ENCODE peak calls at places on chromosome 2, in seven cellular contexts. J is Calu3; K is H54; N is Daoy; S is GM12891; I is stimulated activated CD8-positive, alpha-beta memory T cell treated with anti-CD3 and anti-CD28 coated beads, Interleukin-15, amount 100 ng/mL, for 48 hours; Q is activated T-helper 1 cell treated with Interleukin-2 at 50 U/mL for 16 hours. C is an unnamed sample.

GRCh38 chr2:100766806-100767205 is 53.1 kb upstream of the NPAS2 start:
- DNase-seq in J (no peak), K (no peak), N (no peak), S (no peak), I (no peak), Q (no peak), C (no peak)

GRCh38 chr2:201580486-201580885 is 62.8 kb downstream of the TMEM237 start:
- DNase-seq in J (no peak), K (no peak), N (no peak), S (no peak), I (no peak), Q (no peak), C (no peak)

GRCh38 chr2:3171564-3172264 is 205.9 kb downstream of the EIPR1 start:
- DNase-seq in J (no peak), K (no peak), N (no peak), S (no peak), I (no peak), Q (no peak), C (no peak)

GRCh38 chr2:143819190-143819735 is 690.0 kb downstream of the ARHGAP15 start:
- DNase-seq in J (no peak), K (no peak), N (no peak), S (no peak), I (no peak), Q (no peak), C (no peak)

GRCh38 chr2:27095745-27096651 is 9.4 kb downstream of the KHK start:
- DNase-seq in J (peak), K (peak), N (peak), S (peak), I (no peak), Q (no peak), C (peak)

GRCh38 chr2:128727914-128728313 is 409.2 kb upstream of the HS6ST1 start:
- DNase-seq in J (no peak), K (no peak), N (peak), S (no peak), I (no peak), Q (no peak), C (no peak)

GRCh38 chr2:25443766-25444165 is 102.0 kb upstream of the DNMT3A start:
- DNase-seq in J (no peak), K (no peak), N (no peak), S (no peak), I (no peak), Q (no peak), C (no peak)

GRCh38 chr2:124983595-124983994 is 958.5 kb downstream of the CNTNAP5 start:
- DNase-seq in J (no peak), K (peak), N (no peak), S (no peak), I (no peak), Q (no peak), C (no peak)

GRCh38 chr2:105786231-105787230 is 41.8 kb downstream of the NCK2 start:
- DNase-seq in J (no peak), K (no peak), N (no peak), S (no peak), I (no peak), Q (no peak), C (no peak)

GRCh38 chr2:54624611-54625071 is 98.8 kb upstream of the EML6 start:
- DNase-seq in J (no peak), K (no peak), N (no peak), S (no peak), I (no peak), Q (no peak), C (no peak)

GRCh38 chr2:162220438-162220837 is 22.8 kb downstream of the FAP start:
- DNase-seq in J (no peak), K (no peak), N (no peak), S (no peak), I (no peak), Q (no peak), C (no peak)

GRCh38 chr2:42327125-42327524 is 33.9 kb downstream of the COX7A2L start:
- DNase-seq in J (no peak), K (no peak), N (no peak), S (no peak), I (no peak), Q (no peak), C (peak)

GRCh38 chr2:97936199-97936598 is 59.5 kb downstream of the TMEM131 start:
- DNase-seq in J (peak), K (no peak), N (peak), S (no peak), I (no peak), Q (no peak), C (no peak)

GRCh38 chr2:28821295-28821958 is 10.8 kb downstream of the SPDYA start:
- DNase-seq in J (peak), K (no peak), N (peak), S (peak), I (no peak), Q (peak), C (peak)

GRCh38 chr2:222271854-222272253 is 26.9 kb downstream of the PAX3 start:
- DNase-seq in J (no peak), K (no peak), N (no peak), S (no peak), I (no peak), Q (no peak), C (peak)

GRCh38 chr2:84836215-84836614 is 44.7 kb downstream of the TRABD2A start:
- DNase-seq in J (no peak), K (no peak), N (no peak), S (no peak), I (no peak), Q (no peak), C (no peak)

GRCh38 chr2:11406492-11407381 is 59.2 kb downstream of the E2F6 start:
- DNase-seq in J (no peak), K (peak), N (peak), S (no peak), I (no peak), Q (no peak), C (peak)

GRCh38 chr2:129439686-129440302 is 539.7 kb upstream of the RAB6C start:
- DNase-seq in J (no peak), K (no peak), N (no peak), S (no peak), I (no peak), Q (no peak), C (no peak)

GRCh38 chr2:160271166-160272086 is 71.4 kb upstream of the ITGB6 start:
- DNase-seq in J (peak), K (no peak), N (no peak), S (no peak), I (no peak), Q (no peak), C (no peak)

GRCh38 chr2:219777388-219777787 is 150.0 kb downstream of the SLC4A3 start:
- DNase-seq in J (no peak), K (no peak), N (no peak), S (no peak), I (no peak), Q (no peak), C (no peak)

GRCh38 chr2:200640171-200640570 is 54.4 kb downstream of the AOX1 start:
- DNase-seq in J (no peak), K (no peak), N (no peak), S (no peak), I (no peak), Q (no peak), C (no peak)

GRCh38 chr2:101802329-101802728 is 104.8 kb downstream of the MAP4K4 start:
- DNase-seq in J (peak), K (no peak), N (peak), S (no peak), I (no peak), Q (no peak), C (peak)

GRCh38 chr2:27262379-27263286 is at the start of gene SLC30A3:
- DNase-seq in J (peak), K (peak), N (peak), S (peak), I (peak), Q (peak), C (peak)

GRCh38 chr2:158663796-158664195 is 131.3 kb upstream of the DAPL1 start:
- DNase-seq in J (no peak), K (no peak), N (no peak), S (no peak), I (no peak), Q (no peak), C (no peak)

GRCh38 chr2:20501974-20502373 is 55.1 kb downstream of the RHOB start:
- DNase-seq in J (no peak), K (no peak), N (peak), S (no peak), I (no peak), Q (no peak), C (peak)

GRCh38 chr2:240452471-240453256 is 17.2 kb downstream of the GPC1 start:
- DNase-seq in J (peak), K (peak), N (peak), S (peak), I (no peak), Q (no peak), C (peak)

GRCh38 chr2:129587426-129588064 is 391.9 kb upstream of the RAB6C start:
- DNase-seq in J (no peak), K (no peak), N (no peak), S (no peak), I (no peak), Q (no peak), C (peak)

GRCh38 chr2:60954139-60954538 is 63.4 kb upstream of the PEX13 start:
- DNase-seq in J (no peak), K (no peak), N (no peak), S (no peak), I (no peak), Q (no peak), C (no peak)

GRCh38 chr2:95375532-95376221 is 26.8 kb upstream of the FAHD2A start:
- DNase-seq in J (no peak), K (no peak), N (no peak), S (no peak), I (no peak), Q (no peak), C (no peak)

GRCh38 chr2:142290931-142291330 is 160.1 kb upstream of the LRP1B start:
- DNase-seq in J (no peak), K (no peak), N (no peak), S (no peak), I (no peak), Q (no peak), C (no peak)

GRCh38 chr2:35530615-35531135 is 824.9 kb upstream of the CRIM1 start:
- DNase-seq in J (no peak), K (no peak), N (no peak), S (no peak), I (no peak), Q (no peak), C (no peak)

GRCh38 chr2:43051316-43051715 is 175.1 kb downstream of the ZFP36L2 start:
- DNase-seq in J (peak), K (peak), N (peak), S (no peak), I (peak), Q (no peak), C (no peak)

GRCh38 chr2:224584111-224584764 is 925 bp downstream of the CUL3 start:
- DNase-seq in J (peak), K (no peak), N (peak), S (no peak), I (no peak), Q (peak), C (peak)

GRCh38 chr2:173021939-173022371 is 53.7 kb upstream of the MAP3K20 start:
- DNase-seq in J (peak), K (no peak), N (peak), S (no peak), I (no peak), Q (no peak), C (peak)

GRCh38 chr2:159939946-159940345 is 122.5 kb downstream of the PLA2R1 start:
- DNase-seq in J (peak), K (no peak), N (no peak), S (no peak), I (no peak), Q (no peak), C (peak)

GRCh38 chr2:210961249-210961648 is 404.9 kb downstream of the CPS1 start:
- DNase-seq in J (no peak), K (no peak), N (peak), S (no peak), I (no peak), Q (no peak), C (no peak)

GRCh38 chr2:9613291-9613690 is 17.5 kb downstream of the YWHAQ start:
- DNase-seq in J (no peak), K (no peak), N (peak), S (no peak), I (no peak), Q (no peak), C (no peak)

GRCh38 chr2:62147610-62148301 is 48.2 kb upstream of the B3GNT2 start:
- DNase-seq in J (no peak), K (no peak), N (peak), S (no peak), I (no peak), Q (no peak), C (no peak)

GRCh38 chr2:96887419-96888081 is 17.7 kb upstream of the SEMA4C start:
- DNase-seq in J (no peak), K (no peak), N (no peak), S (no peak), I (no peak), Q (no peak), C (no peak)